ENCODE peak calls at places on chromosome 5, in seven cellular contexts. U, M, S, Q, V, G and T are unnamed samples.

GRCh38 chr5:9932770-9933169 is 302.6 kb upstream of the TAS2R1 start:
- DNase-seq in V (no peak), G (no peak), S (no peak), M (no peak), Q (no peak), U (no peak), T (no peak)

GRCh38 chr5:153827407-153827806 is 211.3 kb downstream of the FAM114A2 start:
- DNase-seq in S (no peak), M (no peak), V (no peak), U (peak; percentile 4), G (no peak), Q (no peak), T (no peak)

GRCh38 chr5:136057401-136057951 is 28.7 kb downstream of the TGFBI start:
- DNase-seq in U (no peak), M (no peak), G (no peak), V (no peak), S (no peak), Q (no peak), T (no peak)

GRCh38 chr5:141095263-141095641 is 837 bp downstream of the PCDHB2 start:
- DNase-seq in S (no peak), M (no peak), Q (no peak), G (no peak), V (no peak), U (no peak), T (no peak)

GRCh38 chr5:96084874-96085545 is 123.4 kb upstream of the ELL2 start:
- DNase-seq in M (no peak), G (no peak), S (no peak), U (no peak), V (no peak), Q (peak; percentile 51), T (no peak)

GRCh38 chr5:151751593-151751992 is 6.8 kb downstream of the ATOX1 start:
- DNase-seq in M (no peak), Q (no peak), S (no peak), U (no peak), G (no peak), V (no peak), T (no peak)

GRCh38 chr5:20974423-20974822 is 986.4 kb upstream of the CDH18 start:
- DNase-seq in G (no peak), Q (no peak), U (no peak), V (no peak), S (no peak), M (no peak), T (no peak)

GRCh38 chr5:96743065-96743768 is 64.5 kb downstream of the ERAP1 start:
- DNase-seq in Q (peak; percentile 34), M (no peak), V (no peak), G (peak; percentile 43), U (no peak), S (no peak), T (no peak)

GRCh38 chr5:173515526-173515925 is 100.9 kb downstream of the BOD1 start:
- DNase-seq in U (no peak), V (no peak), M (no peak), Q (peak; percentile 21), S (no peak), G (no peak), T (no peak)

GRCh38 chr5:162068412-162068811 is 839 bp downstream of the GABRG2 start:
- DNase-seq in G (peak; percentile 19), M (no peak), S (peak; percentile 2), Q (peak; percentile 27), U (no peak), V (no peak), T (no peak)

GRCh38 chr5:58149345-58149744 is 310.5 kb downstream of the PLK2 start:
- DNase-seq in S (peak; percentile 35), V (no peak), Q (peak; percentile 35), M (no peak), G (no peak), U (no peak), T (no peak)

GRCh38 chr5:125450803-125451202 is 704.4 kb upstream of the ZNF608 start:
- DNase-seq in U (no peak), S (no peak), V (no peak), Q (no peak), G (no peak), M (no peak), T (no peak)

GRCh38 chr5:87885727-87886126 is 382.9 kb downstream of the TMEM161B start:
- DNase-seq in Q (no peak), U (no peak), M (no peak), S (no peak), G (no peak), V (no peak), T (no peak)

GRCh38 chr5:113336975-113337374 is 97.8 kb downstream of the TSSK1B start:
- DNase-seq in U (peak; percentile 54), M (no peak), Q (peak; percentile 55), V (no peak), S (peak; percentile 17), G (peak; percentile 53), T (peak; percentile 11)

GRCh38 chr5:127562252-127562651 is 44.8 kb downstream of the PRRC1 start:
- DNase-seq in S (no peak), G (no peak), U (no peak), Q (no peak), V (no peak), M (no peak), T (no peak)

GRCh38 chr5:103259705-103260355 is 1.3 kb downstream of the MACIR start:
- DNase-seq in U (no peak), S (peak; percentile 43), Q (peak; percentile 50), M (no peak), G (no peak), V (peak; percentile 54), T (no peak)

GRCh38 chr5:62341783-62342475 is 35.9 kb downstream of the KIF2A start:
- DNase-seq in U (no peak), G (no peak), V (no peak), M (no peak), S (no peak), Q (no peak), T (peak; percentile 44)

GRCh38 chr5:96050273-96050880 is 88.7 kb upstream of the ELL2 start:
- DNase-seq in M (peak; percentile 25), S (no peak), Q (no peak), G (no peak), U (no peak), V (no peak), T (no peak)

GRCh38 chr5:177380805-177381126 is 3.5 kb upstream of the SLC34A1 start:
- DNase-seq in V (no peak), S (no peak), G (no peak), Q (no peak), U (no peak), M (no peak), T (no peak)

GRCh38 chr5:88875609-88876234 is 7.3 kb downstream of the MEF2C start:
- DNase-seq in U (no peak), M (no peak), G (no peak), S (no peak), V (no peak), Q (no peak), T (no peak)

GRCh38 chr5:143527808-143528207 is 124.3 kb upstream of the NR3C1 start:
- DNase-seq in V (no peak), U (no peak), G (no peak), Q (peak; percentile 16), S (no peak), M (no peak), T (no peak)

GRCh38 chr5:142109356-142110045 is 922 bp downstream of the NDFIP1 start:
- DNase-seq in G (no peak), M (no peak), U (no peak), Q (peak; percentile 38), V (peak; percentile 14), S (no peak), T (peak; percentile 69)

GRCh38 chr5:120252839-120253238 is 211.3 kb upstream of the PRR16 start:
- DNase-seq in G (no peak), V (no peak), S (no peak), Q (no peak), U (no peak), M (no peak), T (no peak)

GRCh38 chr5:104652271-104652861 is 1089.8 kb upstream of the NUDT12 start:
- DNase-seq in M (peak; percentile 41), Q (no peak), G (peak; percentile 4), S (no peak), U (no peak), V (no peak), T (no peak)

GRCh38 chr5:914174-914573 is 21.5 kb downstream of the TRIP13 start:
- DNase-seq in Q (no peak), V (no peak), M (no peak), G (no peak), S (no peak), U (no peak), T (no peak)

GRCh38 chr5:38443390-38443789 is 113.1 kb downstream of the LIFR start:
- DNase-seq in Q (no peak), G (no peak), U (no peak), M (no peak), S (no peak), V (no peak), T (no peak)

GRCh38 chr5:72472666-72473422 is 34.4 kb downstream of the ZNF366 start:
- DNase-seq in V (no peak), Q (no peak), S (no peak), M (no peak), G (no peak), U (no peak), T (no peak)

GRCh38 chr5:157384971-157385709 is 74.9 kb upstream of the NIPAL4 start:
- DNase-seq in M (no peak), U (peak; percentile 50), S (peak; percentile 83), V (peak; percentile 27), Q (peak; percentile 34), G (peak; percentile 65), T (no peak)

GRCh38 chr5:90421136-90421535 is 11.6 kb upstream of the CETN3 start:
- DNase-seq in Q (no peak), S (no peak), U (peak; percentile 44), G (no peak), V (peak; percentile 14), M (no peak), T (peak; percentile 9)
- TF ChIP-seq CTCF in Q (peak; percentile 14), S (peak; percentile 18), U (no peak), G (no peak), V (no peak), M (no peak), T (no peak)

GRCh38 chr5:132490484-132491367 is at the start of gene IRF1:
- DNase-seq in U (peak; percentile 99), Q (peak; percentile 98), S (peak; percentile 86), M (peak; percentile 97), G (peak; percentile 97), V (peak; percentile 98), T (peak; percentile 97)
- TF ChIP-seq CTCF in U (no peak), Q (peak; percentile 36), S (peak; percentile 39), M (no peak), G (no peak), V (no peak), T (no peak)

GRCh38 chr5:61010759-61011460 is 65.9 kb downstream of the NDUFAF2 start:
- DNase-seq in Q (no peak), V (no peak), G (no peak), M (no peak), S (no peak), U (no peak), T (no peak)
- TF ChIP-seq CTCF in Q (no peak), V (no peak), G (no peak), M (no peak), S (peak; percentile 42), U (no peak), T (no peak)

DNA sequence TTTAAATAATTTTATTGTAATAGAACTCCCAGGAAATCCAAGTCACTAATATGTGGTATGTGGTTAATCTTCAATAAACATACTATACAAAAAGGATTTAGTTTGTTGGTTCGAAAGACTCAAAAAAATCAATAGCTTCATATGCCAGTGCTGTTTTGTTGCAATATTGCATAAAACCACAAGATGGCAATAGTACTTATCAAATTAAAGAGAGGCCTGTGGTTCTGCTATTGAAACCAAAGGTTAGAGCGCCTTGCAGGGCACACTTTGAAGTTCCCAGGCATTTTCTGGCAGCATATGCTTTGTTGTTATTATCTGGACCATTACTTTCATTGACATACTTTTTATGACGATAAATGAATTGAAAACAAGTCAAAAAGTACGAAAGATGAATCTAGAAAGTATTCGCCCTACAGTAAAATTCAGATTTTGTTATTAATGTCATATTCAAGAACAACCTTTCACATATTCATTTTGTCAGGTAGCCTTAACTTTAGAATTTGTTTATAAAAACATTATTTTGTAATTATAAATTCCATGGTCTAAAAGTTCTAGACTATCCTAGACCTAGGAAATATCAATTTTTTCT is 316.3 kb downstream of the MCTP1 start:
- DNase-seq in G (no peak), V (no peak), U (peak; percentile 36), M (no peak), Q (peak; percentile 52), S (peak; percentile 13), T (peak; percentile 28)
- TF ChIP-seq CTCF in G (peak; percentile 70), V (peak; percentile 59), U (peak; percentile 72), M (peak; percentile 45), Q (peak; percentile 87), S (peak; percentile 84), T (peak; percentile 65)